ENCODE peak calls at places on chromosomes 13 and 19, in eight cellular contexts. J is esophagus squamous epithelium; S is body of pancreas; Q is colonic mucosa; W is transverse colon; H is CD8-positive, alpha-beta T cell; A is dorsolateral prefrontal cortex; U is tibial nerve. B is an unnamed sample.

GRCh38 chr19:55156202-55157063 is 1.1 kb downstream of the TNNI3 start:
- DNase-seq in J (no peak), S (peak; percentile 46), Q (peak; percentile 91), W (peak; percentile 74), H (peak; percentile 31), A (no peak), U (no peak), B (no peak)

GRCh38 chr13:105170438-105170837 is 1365.0 kb downstream of the EFNB2 start:
- DNase-seq in J (no peak), S (no peak), Q (no peak), W (no peak), H (no peak), A (no peak), U (no peak), B (no peak)

GRCh38 chr19:18674616-18675015 is 8.9 kb upstream of the CRTC1 start:
- DNase-seq in J (no peak), S (no peak), Q (no peak), W (peak; percentile 22), H (no peak), A (peak; percentile 72), U (no peak), B (no peak)

GRCh38 chr13:98947925-98948324 is 29.9 kb downstream of the DOCK9 start:
- DNase-seq in J (no peak), S (no peak), Q (no peak), W (no peak), H (no peak), A (no peak), U (no peak), B (no peak)

GRCh38 chr13:26993780-26994179 is 177.8 kb downstream of the USP12 start:
- DNase-seq in J (no peak), S (no peak), Q (no peak), W (no peak), H (no peak), A (no peak), U (no peak), B (no peak)

GRCh38 chr19:18152444-18152816 is 533 bp upstream of the PIK3R2 start:
- DNase-seq in J (peak; percentile 88), S (peak; percentile 95), Q (peak; percentile 99), W (peak; percentile 98), H (peak; percentile 94), A (peak; percentile 96), U (peak; percentile 98), B (peak; percentile 94)

GRCh38 chr19:18513868-18514267 is 8.0 kb downstream of the ELL start:
- DNase-seq in J (no peak), S (no peak), Q (no peak), W (no peak), H (no peak), A (no peak), U (no peak), B (no peak)

GRCh38 chr19:43675269-43675879 is 5.4 kb upstream of the PLAUR start:
- DNase-seq in J (no peak), S (peak; percentile 73), Q (peak; percentile 91), W (peak; percentile 90), H (no peak), A (no peak), U (no peak), B (no peak)

GRCh38 chr19:12794936-12795335 is 3.6 kb downstream of the JUNB start:
- DNase-seq in J (no peak), S (no peak), Q (no peak), W (no peak), H (no peak), A (no peak), U (no peak), B (no peak)

GRCh38 chr19:34274284-34274826 is 20.0 kb downstream of the GARRE1 start:
- DNase-seq in J (no peak), S (no peak), Q (no peak), W (no peak), H (no peak), A (no peak), U (no peak), B (no peak)

GRCh38 chr19:34275705-34276104 is 21.4 kb downstream of the GARRE1 start:
- DNase-seq in J (no peak), S (no peak), Q (no peak), W (no peak), H (no peak), A (no peak), U (no peak), B (no peak)

GRCh38 chr19:34276614-34277013 is 22.3 kb downstream of the GARRE1 start:
- DNase-seq in J (no peak), S (peak; percentile 27), Q (no peak), W (no peak), H (no peak), A (peak; percentile 72), U (no peak), B (no peak)

GRCh38 chr19:34273121-34273845 is 18.9 kb downstream of the GARRE1 start:
- DNase-seq in J (no peak), S (no peak), Q (no peak), W (no peak), H (no peak), A (no peak), U (no peak), B (no peak)

DNA sequence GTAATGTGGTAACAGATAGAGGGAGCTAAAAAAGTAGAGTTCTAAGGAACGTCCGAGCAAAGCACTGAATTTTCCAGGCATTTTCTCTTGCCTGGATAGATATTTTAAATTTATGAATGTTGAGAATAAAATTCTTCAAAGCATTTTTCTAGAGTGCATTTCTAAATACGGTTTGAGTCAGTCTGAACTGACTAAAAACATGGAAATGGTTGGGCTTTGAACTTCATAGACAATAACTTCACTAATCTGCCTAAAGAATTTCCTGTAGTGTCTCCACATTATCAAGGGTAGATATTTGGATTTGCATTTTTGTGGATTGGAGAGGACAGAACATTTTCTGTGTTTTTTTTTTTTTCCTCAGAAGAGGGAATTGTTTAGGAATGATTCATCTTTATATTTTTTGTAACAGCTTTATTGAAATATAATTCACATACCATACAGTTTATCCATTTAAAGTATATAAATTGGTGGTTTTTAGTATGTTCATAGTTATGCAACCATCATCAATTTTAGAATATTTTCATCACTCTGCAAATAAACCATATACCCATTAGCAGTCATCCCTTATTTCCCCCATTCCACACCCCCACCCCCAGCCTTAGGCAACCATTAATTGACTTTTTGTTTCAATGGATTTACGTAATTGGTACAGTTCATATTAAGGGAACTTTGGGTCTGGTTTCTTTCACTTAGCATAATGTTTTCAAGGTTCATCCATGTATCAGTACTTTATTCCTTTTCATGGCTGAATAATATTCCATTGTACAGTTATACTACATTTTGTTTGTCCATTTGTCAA is 20.7 kb downstream of the GARRE1 start:
- DNase-seq in J (no peak), S (no peak), Q (no peak), W (no peak), H (no peak), A (no peak), U (no peak), B (no peak)
- TF ChIP-seq CTCF in J (no peak), S (no peak), Q (no peak), W (no peak), H (no peak), A (peak; percentile 21), U (no peak), B (no peak)

GRCh38 chr19:14135355-14135754 is 1.0 kb downstream of the ASF1B start:
- DNase-seq in J (no peak), S (no peak), Q (no peak), W (no peak), H (no peak), A (no peak), U (no peak), B (no peak)
- H3K27ac ChIP-seq in J (no peak overlapping the region), S (no peak overlapping the region), Q (no peak overlapping the region), W (no peak overlapping the region), H (no peak overlapping the region), A (no peak overlapping the region), U (no peak overlapping the region), B (no peak overlapping the region)

GRCh38 chr13:44622259-44622658 is 46.1 kb upstream of the TSC22D1 start:
- DNase-seq in J (no peak), S (no peak), Q (no peak), W (no peak), H (no peak), A (no peak), U (no peak), B (no peak)
- H3K4me3 ChIP-seq in J (no peak overlapping the region), S (no peak overlapping the region), Q (no peak overlapping the region), W (no peak overlapping the region), H (no peak overlapping the region), A (no peak overlapping the region), U (no peak overlapping the region), B (no peak overlapping the region)

DNA sequence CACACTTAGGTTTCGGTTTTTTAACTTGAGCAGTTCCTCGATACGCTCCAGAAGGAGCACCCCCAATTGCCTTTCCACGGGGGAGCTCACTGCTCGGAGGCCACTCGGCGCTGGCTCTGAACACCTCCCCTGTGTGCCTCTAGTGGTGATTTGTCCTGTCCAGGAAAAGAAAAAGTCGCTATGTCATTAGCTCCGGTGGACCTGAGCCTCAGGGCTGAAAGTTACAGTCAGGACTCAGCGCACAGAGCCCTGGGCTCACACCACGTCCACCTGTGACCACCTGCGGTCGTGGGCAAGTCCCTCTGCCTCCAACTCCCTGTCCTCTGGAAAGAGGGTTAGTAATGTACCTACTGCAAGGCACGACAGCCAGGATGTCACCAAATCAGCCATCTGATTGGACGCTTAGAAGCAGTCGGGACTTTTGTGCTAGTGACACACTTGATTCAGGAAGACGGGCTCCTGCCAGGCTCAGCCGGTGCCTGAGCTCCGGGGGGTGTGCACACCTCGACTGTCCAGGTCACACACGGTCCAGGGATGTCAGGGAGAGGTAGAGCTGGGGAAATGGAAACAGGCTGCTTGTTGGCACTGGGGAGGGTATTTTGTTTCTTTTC is 3.9 kb upstream of the TMPRSS9 start:
- DNase-seq in J (no peak), S (no peak), Q (no peak), W (no peak), H (no peak), A (no peak), U (no peak), B (no peak)
- TF ChIP-seq CTCF in J (no peak), S (no peak), Q (no peak), W (no peak), H (no peak), A (no peak), U (no peak), B (no peak)

GRCh38 chr13:103288114-103288513 is 221.9 kb upstream of the SLC10A2 start:
- DNase-seq in J (no peak), S (no peak), Q (no peak), W (no peak), H (no peak), A (no peak), U (no peak), B (no peak)
- H3K27ac ChIP-seq in J (no peak overlapping the region), S (no peak overlapping the region), Q (no peak overlapping the region), W (no peak overlapping the region), H (no peak overlapping the region), A (no peak overlapping the region), U (no peak overlapping the region), B (no peak overlapping the region)

DNA sequence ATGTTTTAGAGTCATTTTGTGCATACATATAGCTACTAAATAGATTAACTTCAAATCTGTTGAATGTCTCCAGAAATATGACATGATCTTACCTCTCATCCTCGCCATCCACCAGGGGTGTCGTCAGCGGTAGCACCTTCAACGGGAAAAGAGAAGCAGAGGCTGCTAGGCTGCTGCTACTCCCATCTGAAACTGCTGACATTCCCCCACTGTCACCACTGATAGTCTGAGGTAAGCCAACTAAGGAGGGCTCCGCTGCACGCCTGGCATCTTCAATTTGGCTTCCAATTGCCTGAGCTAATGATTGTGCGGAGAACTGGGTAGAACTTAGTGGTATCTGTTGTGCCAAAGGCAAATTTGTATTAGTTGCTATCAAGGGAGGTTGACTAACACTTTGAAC is 3.1 kb downstream of the TSC22D1 start:
- DNase-seq in J (no peak), S (no peak), Q (no peak), W (no peak), H (no peak), A (no peak), U (no peak), B (no peak)
- H3K4me3 ChIP-seq in J (peak overlapping the region; percentile 30), S (no peak overlapping the region), Q (no peak overlapping the region), W (no peak overlapping the region), H (no peak overlapping the region), A (peak overlapping the region; percentile 91), U (no peak overlapping the region), B (peak overlapping the region; percentile 97)